ENCODE peak calls at places on chromosome 17, in eight cellular contexts. X, R, K, F, G, W, B and O are unnamed samples.

GRCh38 chr17:33756021-33756420 is 462.9 kb upstream of the ASIC2 start:
- DNase-seq in X (no peak), R (no peak), F (no peak), K (peak), W (no peak), G (no peak), B (no peak), O (no peak)

GRCh38 chr17:47729486-47729885 is 3.5 kb upstream of the TBX21 start:
- DNase-seq in F (no peak), K (no peak), R (no peak), B (no peak), G (no peak), X (peak), W (no peak), O (no peak)

GRCh38 chr17:78484300-78485159 is 92.7 kb downstream of the DNAH17 start:
- DNase-seq in W (no peak), F (peak), R (no peak), G (no peak), B (no peak), K (no peak), X (no peak), O (peak)

GRCh38 chr17:26809033-26809432 is 484.9 kb upstream of the WSB1 start:
- DNase-seq in R (no peak), F (no peak), K (no peak), X (no peak), G (no peak), W (no peak), B (no peak), O (no peak)

GRCh38 chr17:68512967-68513474 is 791 bp downstream of the PRKAR1A start:
- DNase-seq in K (no peak), G (peak), F (no peak), B (peak), W (peak), R (peak), X (no peak), O (peak)

GRCh38 chr17:69733171-69734014 is 318.9 kb downstream of the MAP2K6 start:
- DNase-seq in B (no peak), F (no peak), W (no peak), G (no peak), R (peak), X (peak), K (no peak), O (peak)

GRCh38 chr17:65678534-65678933 is 117.1 kb upstream of the AXIN2 start:
- DNase-seq in X (no peak), F (no peak), R (no peak), B (no peak), W (no peak), K (no peak), G (no peak), O (no peak)

GRCh38 chr17:62626719-62627218 is 701 bp upstream of the MRC2 start:
- DNase-seq in G (peak), X (peak), F (no peak), W (peak), B (peak), K (no peak), R (no peak), O (peak)

GRCh38 chr17:2795412-2796163 is 650 bp upstream of the RAP1GAP2 start:
- DNase-seq in B (no peak), G (no peak), X (no peak), W (no peak), F (no peak), K (no peak), R (no peak), O (no peak)

GRCh38 chr17:70050192-70050591 is 24.8 kb upstream of the KCNJ16 start:
- DNase-seq in B (no peak), F (no peak), K (no peak), W (no peak), R (no peak), X (no peak), G (no peak), O (no peak)

GRCh38 chr17:34236341-34236892 is 18.7 kb upstream of the CCL2 start:
- DNase-seq in X (no peak), W (no peak), K (no peak), B (no peak), G (no peak), R (no peak), F (no peak), O (no peak)

GRCh38 chr17:9544221-9544620 is 31.4 kb downstream of the STX8 start:
- DNase-seq in G (no peak), F (no peak), B (no peak), W (no peak), R (no peak), X (no peak), K (no peak), O (no peak)

GRCh38 chr17:77810536-77810935 is 148.0 kb upstream of the TNRC6C start:
- DNase-seq in G (peak), B (no peak), W (peak), R (peak), K (peak), X (peak), F (no peak), O (no peak)

GRCh38 chr17:47803751-47804150 is 17.8 kb downstream of the OSBPL7 start:
- DNase-seq in B (no peak), F (no peak), K (no peak), G (no peak), W (no peak), R (no peak), X (no peak), O (no peak)

GRCh38 chr17:45108595-45109521 is 23.5 kb downstream of the PLCD3 start:
- DNase-seq in B (no peak), W (no peak), R (no peak), F (no peak), G (no peak), X (no peak), K (no peak), O (no peak)

GRCh38 chr17:77414811-77415400 is 274.1 kb downstream of the SEC14L1 start:
- DNase-seq in G (no peak), X (no peak), K (no peak), W (no peak), R (peak), B (no peak), F (no peak), O (no peak)

GRCh38 chr17:49108318-49108717 is 24.3 kb upstream of the B4GALNT2 start:
- DNase-seq in R (peak), F (no peak), K (no peak), X (no peak), G (no peak), W (no peak), B (no peak), O (peak)

GRCh38 chr17:77654296-77654695 is 304.2 kb upstream of the TNRC6C start:
- DNase-seq in F (no peak), W (peak), B (no peak), X (no peak), G (no peak), R (no peak), K (no peak), O (no peak)

GRCh38 chr17:34299918-34300600 is 14.5 kb downstream of the CCL11 start:
- DNase-seq in K (no peak), B (no peak), W (no peak), G (no peak), F (no peak), X (no peak), R (no peak), O (no peak)

GRCh38 chr17:45334231-45334630 is 17.4 kb upstream of the MAP3K14 start:
- DNase-seq in K (no peak), X (no peak), F (no peak), B (no peak), W (peak), G (no peak), R (no peak), O (no peak)

GRCh38 chr17:60173304-60173807 is 23.6 kb downstream of the CA4 start:
- DNase-seq in G (no peak), B (no peak), W (no peak), R (no peak), F (no peak), K (no peak), X (no peak), O (no peak)

GRCh38 chr17:69967910-69968411 is 107.1 kb upstream of the KCNJ16 start:
- DNase-seq in X (no peak), F (no peak), W (no peak), G (no peak), R (no peak), B (no peak), K (no peak), O (no peak)

GRCh38 chr17:77807746-77808441 is 150.6 kb upstream of the TNRC6C start:
- DNase-seq in W (no peak), F (no peak), G (no peak), R (no peak), K (no peak), X (peak), B (no peak), O (no peak)

GRCh38 chr17:2898255-2898926 is 102.2 kb downstream of the RAP1GAP2 start:
- DNase-seq in K (no peak), F (no peak), X (no peak), W (no peak), B (no peak), R (no peak), G (no peak), O (no peak)

GRCh38 chr17:48301002-48301401 is 129.0 kb downstream of the SKAP1 start:
- DNase-seq in F (no peak), W (no peak), X (no peak), K (no peak), B (no peak), R (no peak), G (no peak), O (no peak)

GRCh38 chr17:35063514-35064223 is at the start of gene RFFL:
- DNase-seq in R (peak), K (peak), F (peak), W (peak), B (peak), X (peak), G (peak), O (peak)

GRCh38 chr17:67585077-67585602 is 132.6 kb upstream of the NOL11 start:
- DNase-seq in F (no peak), W (no peak), K (no peak), G (no peak), B (no peak), R (no peak), X (no peak), O (no peak)

GRCh38 chr17:59838196-59838911 is 54.4 kb downstream of the TUBD1 start:
- DNase-seq in F (no peak), G (no peak), B (no peak), W (peak), R (no peak), K (no peak), X (no peak), O (no peak)

GRCh38 chr17:82418001-82418986 is at the start of the genes HEXD and OGFOD3:
- DNase-seq in K (peak), F (peak), G (peak), X (peak), W (peak), B (peak), R (peak), O (peak)
- TF ChIP-seq POLR2A in K (peak), F (peak), G (peak), X (no peak), W (no peak), B (peak), R (peak), O (peak)

GRCh38 chr17:42743595-42744282 is 1.1 kb downstream of the EZH1 start:
- DNase-seq in R (no peak), K (no peak), X (no peak), B (no peak), W (no peak), G (no peak), F (no peak), O (no peak)

GRCh38 chr17:42748906-42749798 is 4.3 kb upstream of the EZH1 start:
- DNase-seq in R (no peak), X (no peak), F (no peak), B (peak), G (no peak), W (peak), K (no peak), O (no peak)

GRCh38 chr17:42748202-42748905 is 3.5 kb upstream of the EZH1 start:
- DNase-seq in X (no peak), W (peak), R (peak), K (no peak), F (no peak), B (peak), G (no peak), O (no peak)

GRCh38 chr17:42744283-42744805 is 496 bp downstream of the EZH1 start:
- DNase-seq in G (no peak), W (peak), R (peak), F (peak), K (peak), B (peak), X (peak), O (peak)

GRCh38 chr17:42744806-42745617 is at the start of gene EZH1:
- DNase-seq in W (peak), X (peak), K (peak), R (peak), B (peak), G (peak), F (peak), O (peak)
- TF ChIP-seq POLR2A in W (peak), X (no peak), K (peak), R (no peak), B (peak), G (peak), F (peak), O (peak)

GRCh38 chr17:72542317-72542716 is 421.5 kb downstream of the SOX9 start:
- DNase-seq in R (no peak), F (no peak), K (no peak), B (no peak), X (no peak), G (no peak), W (no peak), O (no peak)
- TF ChIP-seq POLR2A in R (no peak), F (no peak), K (no peak), B (no peak), X (no peak), G (no peak), W (no peak), O (no peak)

GRCh38 chr17:79847698-79848369 is 8.6 kb upstream of the CBX4 start:
- DNase-seq in F (no peak), R (no peak), G (no peak), X (no peak), K (no peak), B (no peak), W (no peak), O (no peak)

GRCh38 chr17:79843475-79843916 is 4.3 kb upstream of the CBX4 start:
- DNase-seq in B (no peak), R (peak), G (no peak), K (peak), X (no peak), W (no peak), F (no peak), O (no peak)

GRCh38 chr17:79843917-79844815 is 4.9 kb upstream of the CBX4 start:
- DNase-seq in K (peak), W (peak), G (peak), F (no peak), B (no peak), R (peak), X (peak), O (peak)

GRCh38 chr17:79844869-79845600 is 5.8 kb upstream of the CBX4 start:
- DNase-seq in W (peak), B (no peak), F (no peak), R (peak), G (peak), K (peak), X (no peak), O (peak)

DNA sequence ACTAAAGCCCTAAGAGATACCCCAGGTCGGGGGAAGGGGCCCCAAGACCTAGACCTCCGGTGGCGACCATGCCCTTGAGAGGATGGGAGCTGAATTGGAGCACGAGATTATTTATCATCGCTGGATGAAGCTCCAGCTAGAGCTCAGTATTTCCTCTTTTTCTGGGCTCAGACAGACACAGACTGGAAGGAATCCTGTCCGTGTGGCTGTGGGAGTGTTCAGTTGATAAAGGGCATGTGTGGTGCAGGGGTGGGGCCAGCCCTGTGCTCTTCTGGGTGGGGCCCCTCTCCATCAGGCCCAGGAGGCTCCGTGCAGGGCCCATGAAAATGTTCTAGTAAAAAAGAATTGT is 6.3 kb upstream of the CBX4 start:
- DNase-seq in B (no peak), K (peak), F (no peak), X (peak), R (no peak), G (no peak), W (no peak), O (peak)
- TF ChIP-seq POLR2A in B (no peak), K (no peak), F (peak), X (no peak), R (no peak), G (no peak), W (no peak), O (no peak)

GRCh38 chr17:4708436-4708835 is 2.0 kb upstream of the ARRB2 start:
- DNase-seq in X (no peak), G (no peak), K (no peak), R (no peak), F (no peak), B (no peak), W (no peak), O (no peak)

GRCh38 chr17:4711671-4712111 is 1.3 kb downstream of the ARRB2 start:
- DNase-seq in G (no peak), F (peak), X (peak), R (peak), B (peak), K (peak), W (peak), O (no peak)

GRCh38 chr17:4709794-4710692 is at the start of gene ARRB2:
- DNase-seq in W (peak), R (peak), B (peak), K (peak), F (peak), X (peak), G (peak), O (peak)

GRCh38 chr17:4712526-4712925 is 2.1 kb downstream of the ARRB2 start:
- DNase-seq in G (no peak), B (no peak), F (no peak), K (no peak), X (no peak), R (no peak), W (no peak), O (no peak)

DNA sequence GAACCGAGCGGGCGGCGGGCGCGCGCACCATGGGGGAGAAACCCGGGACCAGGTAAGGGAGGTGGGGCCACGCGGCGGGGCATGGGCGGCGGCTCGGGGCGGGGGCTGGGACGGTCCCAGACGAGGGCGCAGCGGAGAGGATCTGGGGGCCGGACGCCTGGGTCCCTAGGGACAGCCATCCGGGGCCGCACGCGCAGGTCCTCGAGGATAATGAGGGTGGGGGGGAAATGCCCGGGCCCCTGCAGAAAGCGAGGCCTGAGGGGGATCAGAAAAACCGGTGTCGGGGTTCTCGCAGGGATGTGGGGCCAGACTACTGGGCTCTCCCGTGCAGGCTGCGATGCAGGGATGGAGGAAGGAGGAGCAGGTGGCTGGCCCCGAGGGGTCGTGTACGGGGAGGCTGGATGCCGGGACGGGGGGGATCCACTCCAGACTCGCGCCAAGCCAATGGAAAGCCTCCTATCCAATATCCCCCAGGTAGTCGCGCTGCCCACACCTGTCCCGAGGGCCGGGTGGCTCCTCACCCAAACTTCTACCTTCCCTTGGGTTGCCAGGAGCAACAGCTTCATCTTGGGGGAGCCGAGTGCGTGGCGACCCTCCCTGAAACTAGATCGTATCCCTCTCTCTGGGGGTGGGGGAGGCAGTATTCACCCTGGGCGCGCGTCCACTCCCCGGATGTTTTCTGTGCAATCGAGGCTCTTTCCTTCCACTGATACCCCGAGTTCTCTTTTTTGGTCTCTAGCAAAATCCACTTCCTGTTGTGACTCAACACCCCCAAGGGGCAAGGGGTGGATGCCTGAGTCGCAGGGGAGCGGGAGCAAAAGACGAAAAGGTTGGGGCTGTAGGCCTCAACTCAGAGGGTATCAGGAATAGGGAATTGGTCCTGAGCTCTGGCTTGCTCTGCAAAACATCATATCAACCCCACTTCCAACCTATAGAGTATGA is 532 bp downstream of the ARRB2 start:
- DNase-seq in B (no peak), F (peak), W (no peak), R (no peak), X (peak), G (no peak), K (peak), O (no peak)
- TF ChIP-seq POLR2A in B (peak), F (peak), W (no peak), R (no peak), X (no peak), G (no peak), K (peak), O (no peak)

GRCh38 chr17:81866440-81867122 is 4.6 kb downstream of the ARHGDIA start:
- DNase-seq in G (no peak), R (no peak), B (no peak), W (no peak), K (no peak), X (no peak), F (no peak), O (no peak)

GRCh38 chr17:81868674-81869220 is 2.4 kb downstream of the ARHGDIA start:
- DNase-seq in G (peak), F (no peak), X (peak), K (peak), B (no peak), R (peak), W (peak), O (peak)

GRCh38 chr17:81865733-81866439 is 5.3 kb downstream of the ARHGDIA start:
- DNase-seq in F (no peak), W (no peak), G (peak), R (no peak), X (no peak), B (no peak), K (peak), O (no peak)

GRCh38 chr17:81867952-81868673 is 3.0 kb downstream of the ARHGDIA start:
- DNase-seq in G (no peak), B (no peak), R (no peak), X (no peak), F (no peak), W (no peak), K (peak), O (no peak)

DNA sequence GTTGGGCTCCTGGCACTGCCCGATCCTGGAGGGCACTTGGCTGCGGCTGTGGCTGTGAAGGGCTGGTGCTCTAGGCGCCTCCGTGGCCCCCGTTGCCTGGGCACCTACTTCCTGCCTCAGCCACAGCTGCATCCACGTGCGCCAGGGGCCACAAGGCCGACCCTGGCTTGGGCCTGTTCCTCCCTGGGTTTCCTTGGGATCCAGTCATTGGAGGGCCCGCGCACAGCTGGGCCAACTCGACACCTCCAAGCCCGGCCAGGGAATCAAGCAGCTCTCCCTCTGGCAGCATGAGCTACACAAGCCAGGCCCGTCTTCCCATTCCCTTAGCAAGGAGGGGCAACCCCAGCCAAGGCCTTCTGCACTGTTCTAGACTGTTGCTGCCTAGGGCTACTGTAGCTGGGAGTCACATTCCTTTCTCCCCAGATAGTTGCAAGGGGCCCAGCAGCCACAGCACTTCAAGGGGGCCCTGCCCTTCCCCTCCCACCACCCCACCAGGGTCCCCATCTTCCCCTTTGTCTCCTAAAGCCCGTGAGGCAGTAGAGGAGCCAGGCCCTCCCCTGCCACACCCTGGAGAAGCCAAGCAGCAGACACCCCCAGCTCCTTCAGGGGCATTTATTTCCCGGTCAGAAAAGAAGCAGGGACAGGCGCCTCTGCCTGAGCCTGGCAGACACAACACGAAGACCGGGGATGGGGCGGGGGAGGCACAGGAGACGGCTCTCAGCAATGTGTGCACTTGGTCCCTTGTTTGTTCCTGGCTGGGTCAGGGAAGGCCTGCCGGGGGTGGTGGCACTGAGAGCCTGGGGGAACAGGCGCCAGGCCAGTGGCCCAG is 3.8 kb downstream of the ARHGDIA start:
- DNase-seq in K (peak), R (peak), B (no peak), W (no peak), F (no peak), G (no peak), X (no peak), O (no peak)
- TF ChIP-seq POLR2A in K (no peak), R (peak), B (no peak), W (no peak), F (peak), G (no peak), X (no peak), O (peak)

GRCh38 chr17:82030470-82031302 is 792 bp upstream of the RAC3 start:
- DNase-seq in G (peak), R (peak), W (peak), K (peak), F (peak), B (peak), X (peak), O (no peak)
- TF ChIP-seq POLR2A in G (peak), R (no peak), W (no peak), K (peak), F (no peak), B (no peak), X (no peak), O (no peak)